ENCODE peak calls at places on chromosomes 13 and 19, in ten cellular contexts. H is stomach, N is mammary epithelial cell, U is fibroblast of lung, J is GM13976, K is cardiac fibroblast, D is nephron progenitor cell, Q is cardiac muscle cell, E is progenitor cell of endocrine pancreas, V is endothelial cell. G is an unnamed sample.

GRCh38 chr19:56988271-56988670 is 131.5 kb upstream of the USP29 start:
- DNase-seq in H (no peak), N (no peak), U (no peak), J (no peak), K (no peak), D (no peak), Q (no peak), E (no peak), V (no peak), G (no peak)

GRCh38 chr19:18999896-19000620 is 33.3 kb downstream of the SUGP2 start:
- DNase-seq in H (no peak), N (no peak), U (no peak), J (no peak), K (peak), D (no peak), Q (no peak), E (no peak), V (peak), G (no peak)

GRCh38 chr19:4654437-4655361 is 15.4 kb downstream of the TNFAIP8L1 start:
- DNase-seq in H (no peak), N (no peak), U (no peak), J (peak), K (no peak), D (no peak), Q (no peak), E (no peak), V (no peak), G (no peak)

GRCh38 chr13:112940236-112940635 is 28.8 kb upstream of the MCF2L start:
- DNase-seq in H (peak), N (no peak), U (no peak), J (no peak), K (no peak), D (no peak), Q (no peak), E (no peak), V (no peak), G (no peak)

GRCh38 chr13:36919833-36920611 is at the start of gene SMAD9:
- DNase-seq in H (peak), N (peak), U (peak), J (peak), K (peak), D (peak), Q (peak), E (peak), V (peak), G (peak)

GRCh38 chr13:87821512-87821911 is 150.3 kb downstream of the SLITRK5 start:
- DNase-seq in H (no peak), N (no peak), U (peak), J (no peak), K (no peak), D (no peak), Q (no peak), E (no peak), V (no peak), G (no peak)

GRCh38 chr19:8161135-8161646 is 11.8 kb upstream of the FBN3 start:
- DNase-seq in H (peak), N (peak), U (peak), J (peak), K (peak), D (no peak), Q (peak), E (no peak), V (no peak), G (no peak)

GRCh38 chr13:30453727-30454126 is 12.0 kb downstream of the HMGB1 start:
- DNase-seq in H (no peak), N (no peak), U (no peak), J (no peak), K (no peak), D (no peak), Q (no peak), E (no peak), V (no peak), G (no peak)

GRCh38 chr13:102598061-102598460 is 1.3 kb downstream of the TPP2 start:
- DNase-seq in H (no peak), N (peak), U (peak), J (no peak), K (no peak), D (no peak), Q (no peak), E (no peak), V (no peak), G (no peak)

GRCh38 chr13:39415003-39415402 is 188.0 kb downstream of the LHFPL6 start:
- DNase-seq in H (no peak), N (no peak), U (peak), J (no peak), K (peak), D (no peak), Q (no peak), E (no peak), V (no peak), G (no peak)

GRCh38 chr13:26941345-26942174 is 181.0 kb upstream of the GPR12 start:
- DNase-seq in H (no peak), N (peak), U (peak), J (no peak), K (peak), D (no peak), Q (no peak), E (no peak), V (no peak), G (no peak)

GRCh38 chr13:30807392-30807791 is 72.0 kb downstream of the ALOX5AP start:
- DNase-seq in H (no peak), N (no peak), U (no peak), J (no peak), K (no peak), D (no peak), Q (no peak), E (no peak), V (no peak), G (no peak)

GRCh38 chr13:97911311-97912138 is 42.0 kb upstream of the IPO5 start:
- DNase-seq in H (no peak), N (peak), U (no peak), J (peak), K (no peak), D (no peak), Q (no peak), E (no peak), V (peak), G (no peak)

GRCh38 chr13:24742294-24742693 is 21.7 kb upstream of the RNF17 start:
- DNase-seq in H (no peak), N (peak), U (no peak), J (no peak), K (peak), D (peak), Q (no peak), E (no peak), V (no peak), G (peak)

GRCh38 chr19:37334179-37335071 is 36.5 kb upstream of the ZNF527 start:
- DNase-seq in H (peak), N (peak), U (peak), J (peak), K (peak), D (peak), Q (peak), E (peak), V (peak), G (peak)

GRCh38 chr13:105445793-105446192 is 1089.7 kb downstream of the EFNB2 start:
- DNase-seq in H (no peak), N (no peak), U (peak), J (no peak), K (no peak), D (no peak), Q (no peak), E (no peak), V (no peak), G (no peak)

GRCh38 chr13:46831588-46832194 is 34.7 kb upstream of the ESD start:
- DNase-seq in H (no peak), N (peak), U (peak), J (peak), K (peak), D (peak), Q (peak), E (peak), V (peak), G (no peak)

GRCh38 chr19:10259162-10259905 is 7.3 kb downstream of the MRPL4 start:
- DNase-seq in H (peak), N (peak), U (peak), J (peak), K (peak), D (peak), Q (peak), E (peak), V (peak), G (peak)

GRCh38 chr13:114282143-114282685 is 813 bp downstream of the UPF3A start:
- DNase-seq in H (peak), N (peak), U (peak), J (peak), K (peak), D (peak), Q (peak), E (peak), V (peak), G (peak)
- TF ChIP-seq CTCF in H (no peak), N (no peak), U (no peak), J (no peak), K (no peak), D (no peak), Q (no peak), E (no peak), V (no peak), G (no peak)

DNA sequence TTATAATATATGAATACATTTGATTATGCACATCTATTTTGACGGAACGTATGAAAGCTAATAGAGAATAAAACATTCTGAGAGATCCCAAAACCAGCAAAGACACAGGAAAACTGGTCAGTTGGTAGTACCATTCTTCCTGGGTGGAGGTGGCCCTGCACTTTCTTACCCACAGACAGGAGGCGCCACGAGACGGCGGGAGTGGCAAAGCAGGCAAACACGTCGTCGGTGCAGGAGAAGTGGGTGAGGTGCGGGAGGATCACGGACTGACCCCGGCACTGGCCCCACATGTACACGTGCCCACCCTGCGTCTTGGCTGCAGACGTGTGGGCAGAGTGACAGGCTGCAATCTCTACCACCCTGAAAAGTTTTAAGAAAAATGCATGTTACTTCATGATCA is 36.1 kb downstream of the RCBTB1 start:
- DNase-seq in H (no peak), N (no peak), U (no peak), J (no peak), K (no peak), D (no peak), Q (no peak), E (no peak), V (no peak), G (no peak)
- TF ChIP-seq CTCF in H (no peak), N (peak), U (peak), J (no peak), K (peak), D (no peak), Q (no peak), E (no peak), V (no peak), G (no peak)

GRCh38 chr19:23817519-23817918 is 58.8 kb upstream of the ZNF681 start:
- DNase-seq in H (peak), N (peak), U (peak), J (no peak), K (no peak), D (no peak), Q (peak), E (no peak), V (no peak), G (no peak)
- TF ChIP-seq CTCF in H (no peak), N (peak), U (peak), J (no peak), K (peak), D (no peak), Q (peak), E (no peak), V (peak), G (no peak)

GRCh38 chr19:31586282-31586681 is 237.0 kb upstream of the TSHZ3 start:
- DNase-seq in H (no peak), N (no peak), U (peak), J (no peak), K (no peak), D (no peak), Q (no peak), E (no peak), V (no peak), G (no peak)

GRCh38 chr19:31595521-31595920 is 246.3 kb upstream of the TSHZ3 start:
- DNase-seq in H (no peak), N (no peak), U (no peak), J (no peak), K (no peak), D (no peak), Q (no peak), E (no peak), V (no peak), G (peak)

GRCh38 chr19:31592456-31592855 is 243.2 kb upstream of the TSHZ3 start:
- DNase-seq in H (no peak), N (no peak), U (no peak), J (no peak), K (no peak), D (no peak), Q (no peak), E (no peak), V (no peak), G (peak)

GRCh38 chr19:31589109-31589508 is 239.9 kb upstream of the TSHZ3 start:
- DNase-seq in H (no peak), N (no peak), U (no peak), J (no peak), K (no peak), D (no peak), Q (no peak), E (no peak), V (no peak), G (no peak)

GRCh38 chr19:31591258-31591657 is 242.0 kb upstream of the TSHZ3 start:
- DNase-seq in H (no peak), N (peak), U (no peak), J (no peak), K (no peak), D (no peak), Q (no peak), E (no peak), V (no peak), G (peak)
- TF ChIP-seq CTCF in H (no peak), N (peak), U (no peak), J (no peak), K (no peak), D (no peak), Q (no peak), E (no peak), V (no peak), G (no peak)

DNA sequence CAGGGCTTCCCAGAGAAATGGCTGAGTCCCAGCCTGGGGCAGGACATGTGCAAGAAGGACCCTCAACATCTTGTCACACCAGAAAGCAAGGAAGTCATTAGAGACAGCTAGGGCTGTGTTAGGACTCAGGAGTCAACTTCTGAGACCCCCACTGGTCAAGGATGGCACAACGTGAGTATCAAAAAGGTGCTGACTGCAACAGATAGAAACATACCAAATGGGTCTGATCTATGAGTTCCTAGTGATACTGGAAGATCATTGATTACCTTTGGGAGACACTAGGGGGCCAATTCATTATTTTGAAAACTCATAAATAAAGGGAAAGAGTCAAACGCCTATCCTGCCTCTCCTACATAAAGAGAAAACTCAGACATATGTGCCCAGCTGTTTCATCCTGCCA is 73.5 kb upstream of the GJB6 start:
- DNase-seq in H (no peak), N (no peak), U (no peak), J (no peak), K (no peak), D (no peak), Q (no peak), E (no peak), V (no peak), G (no peak)
- TF ChIP-seq CTCF in H (no peak), N (no peak), U (no peak), J (no peak), K (no peak), D (no peak), Q (no peak), E (no peak), V (no peak), G (no peak)

G was measured in osteocyte.